ENCODE peak calls at places on chromosomes 4 and X, in five cellular contexts. One of them, this sample, is unnamed.

GRCh38 chr4:80307774-80308465 is 27.6 kb upstream of the CFAP299 start:
- DNase-seq in pancreas: no peak
- DNase-seq in memory B cell: no peak
- DNase-seq in hypothalamus: no peak
- DNase-seq in tibial nerve: no peak
- DNase-seq in this sample: no peak

GRCh38 chrX:96430756-96431455 is 253.7 kb upstream of the DIAPH2 start:
- DNase-seq in pancreas: no peak
- DNase-seq in hypothalamus: no peak
- DNase-seq in tibial nerve: no peak
- DNase-seq in memory B cell: no peak
- DNase-seq in this sample: no peak

GRCh38 chr4:133151681-133152329 is 2.7 kb downstream of the PCDH10 start:
- DNase-seq in memory B cell: no peak
- DNase-seq in pancreas: no peak
- DNase-seq in tibial nerve: no peak
- DNase-seq in hypothalamus: peak
- DNase-seq in this sample: no peak

GRCh38 chr4:141011799-141012377 is 121.4 kb downstream of the RNF150 start:
- DNase-seq in memory B cell: no peak
- DNase-seq in hypothalamus: no peak
- DNase-seq in pancreas: no peak
- DNase-seq in tibial nerve: no peak
- DNase-seq in this sample: no peak

GRCh38 chr4:151599876-151600275 is 160.9 kb downstream of the GATB start:
- DNase-seq in memory B cell: no peak
- DNase-seq in hypothalamus: no peak
- DNase-seq in tibial nerve: no peak
- DNase-seq in pancreas: no peak
- DNase-seq in this sample: no peak

GRCh38 chrX:40996886-40997530 is 88.2 kb upstream of the USP9X start:
- DNase-seq in tibial nerve: no peak
- DNase-seq in pancreas: no peak
- DNase-seq in memory B cell: no peak
- DNase-seq in hypothalamus: no peak
- DNase-seq in this sample: peak

GRCh38 chr4:71992571-71992970 is 39.2 kb upstream of the NPFFR2 start:
- DNase-seq in memory B cell: no peak
- DNase-seq in tibial nerve: no peak
- DNase-seq in hypothalamus: no peak
- DNase-seq in pancreas: no peak
- DNase-seq in this sample: no peak

GRCh38 chr4:107299646-107300045 is 263.5 kb upstream of the DKK2 start:
- DNase-seq in hypothalamus: no peak
- DNase-seq in tibial nerve: no peak
- DNase-seq in memory B cell: no peak
- DNase-seq in pancreas: no peak
- DNase-seq in this sample: no peak

GRCh38 chr4:154642361-154642760 is 29.9 kb upstream of the FGG start:
- DNase-seq in hypothalamus: no peak
- DNase-seq in memory B cell: no peak
- DNase-seq in pancreas: no peak
- DNase-seq in tibial nerve: no peak
- DNase-seq in this sample: no peak

This sample was measured in SK-N-MC.